ENCODE peak calls at places on chromosomes 6 and 20, in eight cellular contexts. One of them, this sample, is unnamed.

GRCh38 chr20:31968299-31969126 is 562 bp downstream of the XKR7 start:
- DNase-seq in CD8-positive, alpha-beta memory T cell: peak
- DNase-seq in heart right ventricle: peak
- DNase-seq in gastrocnemius medialis: no peak
- DNase-seq in brain microvascular endothelial cell: peak
- DNase-seq in OCI-LY7: peak
- DNase-seq in breast epithelium: no peak
- DNase-seq in CD4-positive, alpha-beta memory T cell: peak
- DNase-seq in this sample: peak

GRCh38 chr20:21235713-21236445 is 67.3 kb upstream of the XRN2 start:
- DNase-seq in CD8-positive, alpha-beta memory T cell: peak
- DNase-seq in heart right ventricle: peak
- DNase-seq in gastrocnemius medialis: peak
- DNase-seq in brain microvascular endothelial cell: peak
- DNase-seq in OCI-LY7: peak
- DNase-seq in breast epithelium: peak
- DNase-seq in CD4-positive, alpha-beta memory T cell: peak
- DNase-seq in this sample: peak

GRCh38 chr6:43747734-43748133 is 22.3 kb upstream of the VEGFA start:
- DNase-seq in CD8-positive, alpha-beta memory T cell: no peak
- DNase-seq in heart right ventricle: no peak
- DNase-seq in gastrocnemius medialis: no peak
- DNase-seq in brain microvascular endothelial cell: no peak
- DNase-seq in OCI-LY7: no peak
- DNase-seq in breast epithelium: no peak
- DNase-seq in CD4-positive, alpha-beta memory T cell: no peak
- DNase-seq in this sample: no peak

GRCh38 chr6:56311086-56311485 is 63.7 kb upstream of the COL21A1 start:
- DNase-seq in CD8-positive, alpha-beta memory T cell: no peak
- DNase-seq in heart right ventricle: no peak
- DNase-seq in gastrocnemius medialis: no peak
- DNase-seq in brain microvascular endothelial cell: no peak
- DNase-seq in OCI-LY7: no peak
- DNase-seq in breast epithelium: no peak
- DNase-seq in CD4-positive, alpha-beta memory T cell: no peak
- DNase-seq in this sample: no peak

GRCh38 chr6:83592770-83593394 is 80.5 kb downstream of the PRSS35 start:
- DNase-seq in CD8-positive, alpha-beta memory T cell: no peak
- DNase-seq in heart right ventricle: no peak
- DNase-seq in gastrocnemius medialis: no peak
- DNase-seq in brain microvascular endothelial cell: peak
- DNase-seq in OCI-LY7: peak
- DNase-seq in breast epithelium: no peak
- DNase-seq in CD4-positive, alpha-beta memory T cell: no peak
- DNase-seq in this sample: peak

GRCh38 chr20:37681384-37681977 is 12.3 kb upstream of the CTNNBL1 start:
- DNase-seq in CD8-positive, alpha-beta memory T cell: no peak
- DNase-seq in heart right ventricle: no peak
- DNase-seq in gastrocnemius medialis: no peak
- DNase-seq in brain microvascular endothelial cell: no peak
- DNase-seq in OCI-LY7: no peak
- DNase-seq in breast epithelium: no peak
- DNase-seq in CD4-positive, alpha-beta memory T cell: no peak
- DNase-seq in this sample: no peak

GRCh38 chr6:161418458-161418945 is 144.6 kb upstream of the AGPAT4 start:
- DNase-seq in CD8-positive, alpha-beta memory T cell: no peak
- DNase-seq in heart right ventricle: no peak
- DNase-seq in gastrocnemius medialis: no peak
- DNase-seq in brain microvascular endothelial cell: peak
- DNase-seq in OCI-LY7: peak
- DNase-seq in breast epithelium: no peak
- DNase-seq in CD4-positive, alpha-beta memory T cell: peak
- DNase-seq in this sample: peak

GRCh38 chr6:33172307-33173227 is 19.7 kb downstream of the COL11A2 start:
- DNase-seq in CD8-positive, alpha-beta memory T cell: no peak
- DNase-seq in heart right ventricle: no peak
- DNase-seq in gastrocnemius medialis: no peak
- DNase-seq in brain microvascular endothelial cell: peak
- DNase-seq in OCI-LY7: peak
- DNase-seq in breast epithelium: no peak
- DNase-seq in CD4-positive, alpha-beta memory T cell: no peak
- DNase-seq in this sample: no peak

GRCh38 chr6:2858678-2859324 is 17.1 kb upstream of the SERPINB1 start:
- DNase-seq in CD8-positive, alpha-beta memory T cell: peak
- DNase-seq in heart right ventricle: no peak
- DNase-seq in gastrocnemius medialis: no peak
- DNase-seq in brain microvascular endothelial cell: no peak
- DNase-seq in OCI-LY7: peak
- DNase-seq in breast epithelium: no peak
- DNase-seq in CD4-positive, alpha-beta memory T cell: peak
- DNase-seq in this sample: no peak

GRCh38 chr20:25389381-25389857 is 1.2 kb downstream of the ABHD12 start:
- DNase-seq in CD8-positive, alpha-beta memory T cell: no peak
- DNase-seq in heart right ventricle: no peak
- DNase-seq in gastrocnemius medialis: no peak
- DNase-seq in brain microvascular endothelial cell: peak
- DNase-seq in OCI-LY7: no peak
- DNase-seq in breast epithelium: no peak
- DNase-seq in CD4-positive, alpha-beta memory T cell: no peak
- DNase-seq in this sample: no peak

GRCh38 chr6:146550911-146551310 is 7.3 kb downstream of the RAB32 start:
- DNase-seq in CD8-positive, alpha-beta memory T cell: no peak
- DNase-seq in heart right ventricle: no peak
- DNase-seq in gastrocnemius medialis: no peak
- DNase-seq in brain microvascular endothelial cell: no peak
- DNase-seq in OCI-LY7: no peak
- DNase-seq in breast epithelium: no peak
- DNase-seq in CD4-positive, alpha-beta memory T cell: no peak
- DNase-seq in this sample: no peak

GRCh38 chr6:100116409-100117194 is 122.6 kb upstream of the MCHR2 start:
- DNase-seq in CD8-positive, alpha-beta memory T cell: no peak
- DNase-seq in heart right ventricle: no peak
- DNase-seq in gastrocnemius medialis: no peak
- DNase-seq in brain microvascular endothelial cell: peak
- DNase-seq in OCI-LY7: peak
- DNase-seq in breast epithelium: no peak
- DNase-seq in CD4-positive, alpha-beta memory T cell: peak
- DNase-seq in this sample: peak

GRCh38 chr6:134047673-134048072 is 4.8 kb downstream of the SLC2A12 start:
- DNase-seq in CD8-positive, alpha-beta memory T cell: no peak
- DNase-seq in heart right ventricle: peak
- DNase-seq in gastrocnemius medialis: peak
- DNase-seq in brain microvascular endothelial cell: no peak
- DNase-seq in OCI-LY7: no peak
- DNase-seq in breast epithelium: no peak
- DNase-seq in CD4-positive, alpha-beta memory T cell: no peak
- DNase-seq in this sample: no peak

GRCh38 chr6:100344761-100345160 is 120.0 kb downstream of the SIM1 start:
- DNase-seq in CD8-positive, alpha-beta memory T cell: no peak
- DNase-seq in heart right ventricle: no peak
- DNase-seq in gastrocnemius medialis: no peak
- DNase-seq in brain microvascular endothelial cell: peak
- DNase-seq in OCI-LY7: no peak
- DNase-seq in breast epithelium: no peak
- DNase-seq in CD4-positive, alpha-beta memory T cell: no peak
- DNase-seq in this sample: no peak

GRCh38 chr6:89942601-89943000 is 48.3 kb downstream of the GJA10 start:
- DNase-seq in CD8-positive, alpha-beta memory T cell: no peak
- DNase-seq in heart right ventricle: no peak
- DNase-seq in gastrocnemius medialis: no peak
- DNase-seq in brain microvascular endothelial cell: no peak
- DNase-seq in OCI-LY7: no peak
- DNase-seq in breast epithelium: no peak
- DNase-seq in CD4-positive, alpha-beta memory T cell: no peak
- DNase-seq in this sample: no peak

GRCh38 chr6:50850223-50850751 is 31.6 kb downstream of the TFAP2B start:
- DNase-seq in CD8-positive, alpha-beta memory T cell: no peak
- DNase-seq in heart right ventricle: no peak
- DNase-seq in gastrocnemius medialis: no peak
- DNase-seq in brain microvascular endothelial cell: peak
- DNase-seq in OCI-LY7: no peak
- DNase-seq in breast epithelium: peak
- DNase-seq in CD4-positive, alpha-beta memory T cell: no peak
- DNase-seq in this sample: no peak

GRCh38 chr6:90107721-90108364 is 188.8 kb downstream of the BACH2 start:
- DNase-seq in CD8-positive, alpha-beta memory T cell: no peak
- DNase-seq in heart right ventricle: no peak
- DNase-seq in gastrocnemius medialis: no peak
- DNase-seq in brain microvascular endothelial cell: no peak
- DNase-seq in OCI-LY7: no peak
- DNase-seq in breast epithelium: no peak
- DNase-seq in CD4-positive, alpha-beta memory T cell: peak
- DNase-seq in this sample: no peak

GRCh38 chr6:139603554-139603953 is 229.1 kb upstream of the CITED2 start:
- DNase-seq in CD8-positive, alpha-beta memory T cell: no peak
- DNase-seq in heart right ventricle: no peak
- DNase-seq in gastrocnemius medialis: no peak
- DNase-seq in brain microvascular endothelial cell: no peak
- DNase-seq in OCI-LY7: no peak
- DNase-seq in breast epithelium: no peak
- DNase-seq in CD4-positive, alpha-beta memory T cell: no peak
- DNase-seq in this sample: no peak

GRCh38 chr6:37020426-37021211 is 15.2 kb downstream of the FGD2 start:
- DNase-seq in CD8-positive, alpha-beta memory T cell: no peak
- DNase-seq in heart right ventricle: no peak
- DNase-seq in gastrocnemius medialis: no peak
- DNase-seq in brain microvascular endothelial cell: no peak
- DNase-seq in OCI-LY7: no peak
- DNase-seq in breast epithelium: peak
- DNase-seq in CD4-positive, alpha-beta memory T cell: no peak
- DNase-seq in this sample: no peak

GRCh38 chr6:72464791-72465691 is 156.8 kb upstream of the KCNQ5 start:
- DNase-seq in CD8-positive, alpha-beta memory T cell: no peak
- DNase-seq in heart right ventricle: no peak
- DNase-seq in gastrocnemius medialis: no peak
- DNase-seq in brain microvascular endothelial cell: peak
- DNase-seq in OCI-LY7: no peak
- DNase-seq in breast epithelium: no peak
- DNase-seq in CD4-positive, alpha-beta memory T cell: no peak
- DNase-seq in this sample: no peak

GRCh38 chr6:98840385-98840784 is 6.0 kb downstream of the POU3F2 start:
- DNase-seq in CD8-positive, alpha-beta memory T cell: no peak
- DNase-seq in heart right ventricle: no peak
- DNase-seq in gastrocnemius medialis: no peak
- DNase-seq in brain microvascular endothelial cell: no peak
- DNase-seq in OCI-LY7: no peak
- DNase-seq in breast epithelium: no peak
- DNase-seq in CD4-positive, alpha-beta memory T cell: no peak
- DNase-seq in this sample: no peak
- H3K4me3 ChIP-seq in CD8-positive, alpha-beta memory T cell: no peak
- H3K4me3 ChIP-seq in heart right ventricle: no peak
- H3K4me3 ChIP-seq in gastrocnemius medialis: no peak
- H3K4me3 ChIP-seq in brain microvascular endothelial cell: no peak
- H3K4me3 ChIP-seq in OCI-LY7: no peak
- H3K4me3 ChIP-seq in breast epithelium: no peak
- H3K4me3 ChIP-seq in CD4-positive, alpha-beta memory T cell: no peak
- H3K4me3 ChIP-seq in this sample: no peak

DNA sequence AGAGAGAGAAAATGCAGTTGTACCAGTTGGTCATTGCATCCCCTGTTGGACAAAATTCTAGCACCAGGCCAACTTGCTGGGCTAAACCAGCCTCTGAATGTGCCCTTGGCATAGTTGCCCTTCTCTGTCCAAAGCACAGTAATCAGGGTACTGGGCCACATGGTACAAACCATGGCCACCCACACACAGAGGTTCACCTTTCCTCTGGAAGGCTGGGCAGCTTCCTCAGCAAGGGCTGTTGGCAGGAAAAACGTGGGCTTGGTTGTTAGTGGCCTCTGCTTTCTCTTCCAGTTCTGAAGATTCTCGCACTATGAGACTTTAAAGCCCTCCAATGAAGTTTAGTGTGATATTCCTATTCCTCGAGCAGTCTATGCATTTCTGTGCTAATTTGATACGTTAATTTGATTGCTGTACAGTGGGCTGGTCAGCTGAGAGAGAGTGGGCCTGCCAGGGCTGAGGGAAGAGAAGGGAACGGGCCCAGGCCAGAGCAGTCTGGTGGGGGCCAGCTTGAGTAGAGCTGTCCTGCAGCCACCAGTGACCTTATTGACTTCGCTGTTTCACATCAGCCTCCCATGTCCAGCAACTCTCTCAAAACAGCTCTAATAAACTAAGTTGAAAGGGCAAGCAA is 592 bp downstream of the DDO start:
- DNase-seq in CD8-positive, alpha-beta memory T cell: no peak
- DNase-seq in heart right ventricle: no peak
- DNase-seq in gastrocnemius medialis: peak
- DNase-seq in brain microvascular endothelial cell: no peak
- DNase-seq in OCI-LY7: no peak
- DNase-seq in breast epithelium: no peak
- DNase-seq in CD4-positive, alpha-beta memory T cell: no peak
- DNase-seq in this sample: no peak
- H3K4me3 ChIP-seq in CD8-positive, alpha-beta memory T cell: no peak
- H3K4me3 ChIP-seq in heart right ventricle: peak
- H3K4me3 ChIP-seq in gastrocnemius medialis: peak
- H3K4me3 ChIP-seq in brain microvascular endothelial cell: no peak
- H3K4me3 ChIP-seq in OCI-LY7: no peak
- H3K4me3 ChIP-seq in breast epithelium: peak
- H3K4me3 ChIP-seq in CD4-positive, alpha-beta memory T cell: no peak
- H3K4me3 ChIP-seq in this sample: no peak

DNA sequence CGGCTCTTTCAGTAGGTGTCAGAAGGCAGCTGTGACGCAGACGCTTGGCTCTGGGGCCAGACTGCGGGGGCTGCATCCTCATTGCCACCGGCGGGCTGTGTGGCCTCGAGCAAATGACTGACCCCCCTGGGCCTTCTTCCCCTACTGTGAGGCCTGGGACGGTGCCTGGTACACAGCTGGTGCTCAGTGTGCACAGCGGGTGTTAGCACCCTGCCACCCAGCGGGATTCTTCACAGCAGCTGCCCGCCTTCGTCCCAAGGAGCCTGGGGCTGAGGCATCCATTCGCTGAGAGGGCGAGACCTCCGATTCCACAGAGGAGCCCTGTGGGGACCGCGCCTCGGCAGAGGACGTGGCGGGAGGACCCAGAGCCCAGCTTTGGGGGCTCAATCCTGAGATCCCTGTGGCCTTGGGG is 10.6 kb downstream of the SLCO4A1 start:
- DNase-seq in CD8-positive, alpha-beta memory T cell: no peak
- DNase-seq in heart right ventricle: no peak
- DNase-seq in gastrocnemius medialis: no peak
- DNase-seq in brain microvascular endothelial cell: no peak
- DNase-seq in OCI-LY7: no peak
- DNase-seq in breast epithelium: no peak
- DNase-seq in CD4-positive, alpha-beta memory T cell: no peak
- DNase-seq in this sample: no peak
- H3K4me3 ChIP-seq in CD8-positive, alpha-beta memory T cell: peak
- H3K4me3 ChIP-seq in heart right ventricle: peak
- H3K4me3 ChIP-seq in gastrocnemius medialis: peak
- H3K4me3 ChIP-seq in brain microvascular endothelial cell: no peak
- H3K4me3 ChIP-seq in OCI-LY7: no peak
- H3K4me3 ChIP-seq in breast epithelium: peak
- H3K4me3 ChIP-seq in CD4-positive, alpha-beta memory T cell: peak
- H3K4me3 ChIP-seq in this sample: no peak

DNA sequence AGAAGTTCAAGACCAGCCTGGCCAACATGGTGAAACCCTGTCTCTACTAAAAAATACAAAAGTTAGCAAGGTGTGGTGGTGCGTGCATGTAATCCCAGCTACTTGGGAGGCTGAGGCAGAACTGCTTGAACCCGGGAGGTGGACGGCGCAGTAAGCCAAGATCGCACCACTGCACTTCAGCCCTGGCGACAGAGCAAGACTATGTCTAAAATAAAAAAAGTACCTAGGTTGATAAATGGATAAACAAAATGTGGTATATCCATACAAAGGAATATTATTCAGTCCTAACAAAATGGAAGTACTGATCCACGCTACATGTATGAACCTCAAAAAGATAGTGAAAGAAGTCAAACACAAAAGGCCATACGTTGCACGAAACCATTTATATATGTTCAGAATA is 1.2 kb upstream of the RPF2 start:
- DNase-seq in CD8-positive, alpha-beta memory T cell: no peak
- DNase-seq in heart right ventricle: no peak
- DNase-seq in gastrocnemius medialis: no peak
- DNase-seq in brain microvascular endothelial cell: no peak
- DNase-seq in OCI-LY7: no peak
- DNase-seq in breast epithelium: no peak
- DNase-seq in CD4-positive, alpha-beta memory T cell: no peak
- DNase-seq in this sample: no peak
- H3K4me3 ChIP-seq in CD8-positive, alpha-beta memory T cell: peak
- H3K4me3 ChIP-seq in heart right ventricle: no peak
- H3K4me3 ChIP-seq in gastrocnemius medialis: no peak
- H3K4me3 ChIP-seq in brain microvascular endothelial cell: peak
- H3K4me3 ChIP-seq in OCI-LY7: peak
- H3K4me3 ChIP-seq in breast epithelium: no peak
- H3K4me3 ChIP-seq in CD4-positive, alpha-beta memory T cell: peak
- H3K4me3 ChIP-seq in this sample: peak